ENCODE peak calls at places on chromosomes 4 and X, in seven cellular contexts. P is SHP77; G is CD4-positive, alpha-beta T cell; B is mammary epithelial cell; A is endodermal cell; T is stimulated activated CD4-positive, alpha-beta T cell treated with anti-CD3 and anti-CD28 coated beads, Interleukin-1b, Interleukin-23, amount 100 ng/mL, for 1 hour; F is GM03348. H is an unnamed sample.

GRCh38 chr4:87802858-87803257 is 3.5 kb downstream of the IBSP start:
- DNase-seq in P (no peak), G (no peak), B (no peak), T (no peak), A (no peak), F (no peak), H (no peak)

GRCh38 chrX:34810364-34810763 is 132.2 kb upstream of the FAM47B start:
- DNase-seq in B (peak), T (no peak), F (peak), P (no peak), G (no peak), A (no peak), H (no peak)

GRCh38 chr4:104815593-104816156 is 321.0 kb upstream of the CXXC4 start:
- DNase-seq in G (no peak), A (no peak), B (peak), P (no peak), T (no peak), F (no peak), H (no peak)

GRCh38 chrX:13666836-13667235 is 13.9 kb downstream of the TCEANC start:
- DNase-seq in P (no peak), B (peak), T (no peak), F (no peak), G (no peak), A (no peak), H (no peak)

GRCh38 chr4:108385076-108385475 is 216.3 kb upstream of the LEF1 start:
- DNase-seq in P (no peak), T (no peak), B (no peak), F (no peak), A (no peak), G (no peak), H (no peak)

GRCh38 chrX:71103110-71103983 is 3.2 kb downstream of the CXorf65 start:
- DNase-seq in A (peak), T (no peak), P (no peak), G (peak), B (no peak), F (no peak), H (peak)

GRCh38 chrX:85107407-85107806 is 103.7 kb downstream of the APOOL start:
- DNase-seq in B (peak), P (no peak), A (no peak), T (no peak), G (no peak), F (no peak), H (no peak)

GRCh38 chr4:5706486-5707290 is 1.7 kb downstream of the EVC2 start:
- DNase-seq in F (no peak), G (no peak), B (no peak), T (no peak), A (no peak), P (no peak), H (no peak)

GRCh38 chr4:15779336-15779735 is 1.2 kb downstream of the CD38 start:
- DNase-seq in F (peak), A (peak), G (no peak), P (no peak), T (no peak), B (peak), H (peak)

GRCh38 chr4:77669911-77670590 is 64.4 kb downstream of the CXCL13 start:
- DNase-seq in F (no peak), A (no peak), T (no peak), P (peak), B (no peak), G (no peak), H (no peak)

GRCh38 chr4:2302387-2303119 is 40.6 kb upstream of the MXD4 start:
- DNase-seq in T (no peak), G (no peak), A (peak), F (no peak), B (no peak), P (no peak), H (no peak)

GRCh38 chrX:84187501-84188319 is at the start of gene RPS6KA6:
- DNase-seq in B (peak), A (peak), P (no peak), T (no peak), F (peak), G (no peak), H (peak)

GRCh38 chr4:35166437-35166836 is 1077.9 kb downstream of the ARAP2 start:
- DNase-seq in G (no peak), B (peak), F (no peak), P (no peak), A (no peak), T (no peak), H (no peak)

GRCh38 chrX:40573763-40574162 is 7.0 kb upstream of the ATP6AP2 start:
- DNase-seq in P (no peak), B (peak), T (no peak), A (peak), G (no peak), F (no peak), H (peak)

GRCh38 chr4:85722401-85722800 is 247.5 kb downstream of the ARHGAP24 start:
- DNase-seq in G (no peak), T (no peak), A (no peak), B (no peak), P (no peak), F (no peak), H (no peak)

GRCh38 chr4:2785613-2786012 is 7.3 kb upstream of the SH3BP2 start:
- DNase-seq in G (peak), T (no peak), A (peak), F (no peak), B (no peak), P (no peak), H (no peak)

GRCh38 chrX:48978226-48978625 is 6.6 kb upstream of the KCND1 start:
- DNase-seq in A (no peak), P (no peak), T (no peak), G (no peak), F (no peak), B (no peak), H (no peak)